ENCODE peak calls at places on chromosomes 3 and 15, in six cellular contexts. One of them, this sample, is unnamed.

GRCh38 chr3:129230311-129231019 is 18.9 kb upstream of the COPG1 start:
- DNase-seq in SHP77 treated with DMSO at 0.1 percent for 48 hours: no peak
- DNase-seq in natural killer cell: no peak
- DNase-seq in NCI-H1092 treated with DMSO at 0.1 percent for 48 hours: no peak
- DNase-seq in astrocyte of the hippocampus: no peak
- DNase-seq in posterior vena cava: no peak
- DNase-seq in this sample: no peak

GRCh38 chr15:39783244-39783820 is 691 bp upstream of the FSIP1 start:
- DNase-seq in SHP77 treated with DMSO at 0.1 percent for 48 hours: no peak
- DNase-seq in natural killer cell: no peak
- DNase-seq in NCI-H1092 treated with DMSO at 0.1 percent for 48 hours: no peak
- DNase-seq in astrocyte of the hippocampus: peak
- DNase-seq in posterior vena cava: no peak
- DNase-seq in this sample: no peak

GRCh38 chr3:16174389-16174788 is at the start of gene GALNT15:
- DNase-seq in SHP77 treated with DMSO at 0.1 percent for 48 hours: no peak
- DNase-seq in natural killer cell: no peak
- DNase-seq in NCI-H1092 treated with DMSO at 0.1 percent for 48 hours: no peak
- DNase-seq in astrocyte of the hippocampus: peak
- DNase-seq in posterior vena cava: peak
- DNase-seq in this sample: no peak

GRCh38 chr3:49747792-49748480 is 24.2 kb upstream of the GMPPB start:
- DNase-seq in SHP77 treated with DMSO at 0.1 percent for 48 hours: no peak
- DNase-seq in natural killer cell: no peak
- DNase-seq in NCI-H1092 treated with DMSO at 0.1 percent for 48 hours: no peak
- DNase-seq in astrocyte of the hippocampus: peak
- DNase-seq in posterior vena cava: no peak
- DNase-seq in this sample: no peak

GRCh38 chr15:34804113-34804512 is 8.8 kb upstream of the ACTC1 start:
- DNase-seq in SHP77 treated with DMSO at 0.1 percent for 48 hours: no peak
- DNase-seq in natural killer cell: no peak
- DNase-seq in NCI-H1092 treated with DMSO at 0.1 percent for 48 hours: no peak
- DNase-seq in astrocyte of the hippocampus: no peak
- DNase-seq in posterior vena cava: no peak
- DNase-seq in this sample: no peak

GRCh38 chr15:52040167-52040900 is 21.3 kb downstream of the MAPK6 start:
- DNase-seq in SHP77 treated with DMSO at 0.1 percent for 48 hours: no peak
- DNase-seq in natural killer cell: no peak
- DNase-seq in NCI-H1092 treated with DMSO at 0.1 percent for 48 hours: peak
- DNase-seq in astrocyte of the hippocampus: peak
- DNase-seq in posterior vena cava: no peak
- DNase-seq in this sample: no peak

GRCh38 chr15:94177112-94177511 is 54.2 kb upstream of the MCTP2 start:
- DNase-seq in SHP77 treated with DMSO at 0.1 percent for 48 hours: no peak
- DNase-seq in natural killer cell: no peak
- DNase-seq in NCI-H1092 treated with DMSO at 0.1 percent for 48 hours: no peak
- DNase-seq in astrocyte of the hippocampus: no peak
- DNase-seq in posterior vena cava: no peak
- DNase-seq in this sample: no peak

GRCh38 chr3:127489357-127489756 is 101.2 kb downstream of the TPRA1 start:
- DNase-seq in SHP77 treated with DMSO at 0.1 percent for 48 hours: no peak
- DNase-seq in natural killer cell: no peak
- DNase-seq in NCI-H1092 treated with DMSO at 0.1 percent for 48 hours: no peak
- DNase-seq in astrocyte of the hippocampus: no peak
- DNase-seq in posterior vena cava: no peak
- DNase-seq in this sample: no peak

GRCh38 chr3:58249358-58250092 is 11.9 kb downstream of the ABHD6 start:
- DNase-seq in SHP77 treated with DMSO at 0.1 percent for 48 hours: no peak
- DNase-seq in natural killer cell: no peak
- DNase-seq in NCI-H1092 treated with DMSO at 0.1 percent for 48 hours: no peak
- DNase-seq in astrocyte of the hippocampus: peak
- DNase-seq in posterior vena cava: no peak
- DNase-seq in this sample: no peak

GRCh38 chr3:112856537-112856936 is 9.9 kb upstream of the CD200R1L start:
- DNase-seq in SHP77 treated with DMSO at 0.1 percent for 48 hours: no peak
- DNase-seq in natural killer cell: no peak
- DNase-seq in NCI-H1092 treated with DMSO at 0.1 percent for 48 hours: no peak
- DNase-seq in astrocyte of the hippocampus: no peak
- DNase-seq in posterior vena cava: no peak
- DNase-seq in this sample: no peak

GRCh38 chr3:197573048-197573767 is 17.4 kb upstream of the BDH1 start:
- DNase-seq in SHP77 treated with DMSO at 0.1 percent for 48 hours: no peak
- DNase-seq in natural killer cell: no peak
- DNase-seq in NCI-H1092 treated with DMSO at 0.1 percent for 48 hours: no peak
- DNase-seq in astrocyte of the hippocampus: no peak
- DNase-seq in posterior vena cava: no peak
- DNase-seq in this sample: no peak

GRCh38 chr15:70142072-70142321 is 44.3 kb upstream of the TLE3 start:
- DNase-seq in SHP77 treated with DMSO at 0.1 percent for 48 hours: no peak
- DNase-seq in natural killer cell: no peak
- DNase-seq in NCI-H1092 treated with DMSO at 0.1 percent for 48 hours: no peak
- DNase-seq in astrocyte of the hippocampus: no peak
- DNase-seq in posterior vena cava: no peak
- DNase-seq in this sample: no peak

GRCh38 chr3:136818851-136819783 is at the start of gene SLC35G2:
- DNase-seq in SHP77 treated with DMSO at 0.1 percent for 48 hours: peak
- DNase-seq in natural killer cell: no peak
- DNase-seq in NCI-H1092 treated with DMSO at 0.1 percent for 48 hours: peak
- DNase-seq in astrocyte of the hippocampus: peak
- DNase-seq in posterior vena cava: peak
- DNase-seq in this sample: peak

GRCh38 chr3:123042413-123042812 is 14.8 kb upstream of the SEMA5B start:
- DNase-seq in SHP77 treated with DMSO at 0.1 percent for 48 hours: no peak
- DNase-seq in natural killer cell: no peak
- DNase-seq in NCI-H1092 treated with DMSO at 0.1 percent for 48 hours: no peak
- DNase-seq in astrocyte of the hippocampus: no peak
- DNase-seq in posterior vena cava: no peak
- DNase-seq in this sample: no peak

GRCh38 chr3:16048435-16049318 is 125.8 kb upstream of the GALNT15 start:
- DNase-seq in SHP77 treated with DMSO at 0.1 percent for 48 hours: peak
- DNase-seq in natural killer cell: no peak
- DNase-seq in NCI-H1092 treated with DMSO at 0.1 percent for 48 hours: peak
- DNase-seq in astrocyte of the hippocampus: peak
- DNase-seq in posterior vena cava: no peak
- DNase-seq in this sample: no peak

GRCh38 chr3:43023066-43023465 is 44.0 kb downstream of the GASK1A start:
- DNase-seq in SHP77 treated with DMSO at 0.1 percent for 48 hours: no peak
- DNase-seq in natural killer cell: no peak
- DNase-seq in NCI-H1092 treated with DMSO at 0.1 percent for 48 hours: no peak
- DNase-seq in astrocyte of the hippocampus: no peak
- DNase-seq in posterior vena cava: no peak
- DNase-seq in this sample: no peak

GRCh38 chr3:126473292-126474168 is 2.2 kb downstream of the ZXDC start:
- DNase-seq in SHP77 treated with DMSO at 0.1 percent for 48 hours: no peak
- DNase-seq in natural killer cell: no peak
- DNase-seq in NCI-H1092 treated with DMSO at 0.1 percent for 48 hours: no peak
- DNase-seq in astrocyte of the hippocampus: peak
- DNase-seq in posterior vena cava: peak
- DNase-seq in this sample: no peak

GRCh38 chr3:46489875-46490274 is 7.9 kb upstream of the RTP3 start:
- DNase-seq in SHP77 treated with DMSO at 0.1 percent for 48 hours: no peak
- DNase-seq in natural killer cell: no peak
- DNase-seq in NCI-H1092 treated with DMSO at 0.1 percent for 48 hours: no peak
- DNase-seq in astrocyte of the hippocampus: peak
- DNase-seq in posterior vena cava: no peak
- DNase-seq in this sample: no peak

GRCh38 chr3:75015280-75015679 is 400.8 kb upstream of the CNTN3 start:
- DNase-seq in SHP77 treated with DMSO at 0.1 percent for 48 hours: no peak
- DNase-seq in natural killer cell: no peak
- DNase-seq in NCI-H1092 treated with DMSO at 0.1 percent for 48 hours: no peak
- DNase-seq in astrocyte of the hippocampus: no peak
- DNase-seq in posterior vena cava: no peak
- DNase-seq in this sample: no peak

GRCh38 chr3:38579146-38579545 is 70.3 kb downstream of the SCN5A start:
- DNase-seq in SHP77 treated with DMSO at 0.1 percent for 48 hours: peak
- DNase-seq in natural killer cell: peak
- DNase-seq in NCI-H1092 treated with DMSO at 0.1 percent for 48 hours: peak
- DNase-seq in astrocyte of the hippocampus: peak
- DNase-seq in posterior vena cava: peak
- DNase-seq in this sample: no peak

This sample was measured in NCI-H748 treated with DMSO at 0.1 percent for 48 hours.